ENCODE peak calls at places on chromosomes 6 and 20, in eight cellular contexts. One of them, this sample, is unnamed.

GRCh38 chr6:11188161-11188915 is 44.1 kb downstream of the NEDD9 start:
- DNase-seq in HL-60: no peak
- DNase-seq in AG09309: no peak
- DNase-seq in Panc1: no peak
- DNase-seq in thoracic aorta: no peak
- DNase-seq in A549: peak; percentile 74
- DNase-seq in fibroblast of the aortic adventitia: no peak
- DNase-seq in astrocyte of the spinal cord: peak; percentile 57
- DNase-seq in this sample: no peak

GRCh38 chr6:38305995-38306681 is 333.6 kb downstream of the BTBD9 start:
- DNase-seq in HL-60: no peak
- DNase-seq in AG09309: no peak
- DNase-seq in Panc1: no peak
- DNase-seq in thoracic aorta: no peak
- DNase-seq in A549: no peak
- DNase-seq in fibroblast of the aortic adventitia: no peak
- DNase-seq in astrocyte of the spinal cord: no peak
- DNase-seq in this sample: no peak

GRCh38 chr6:40894962-40895799 is 143.8 kb downstream of the UNC5CL start:
- DNase-seq in HL-60: peak; percentile 31
- DNase-seq in AG09309: peak; percentile 17
- DNase-seq in Panc1: no peak
- DNase-seq in thoracic aorta: no peak
- DNase-seq in A549: peak; percentile 50
- DNase-seq in fibroblast of the aortic adventitia: peak; percentile 44
- DNase-seq in astrocyte of the spinal cord: peak; percentile 39
- DNase-seq in this sample: no peak

GRCh38 chr20:17525650-17526049 is 5.5 kb downstream of the BFSP1 start:
- DNase-seq in HL-60: no peak
- DNase-seq in AG09309: no peak
- DNase-seq in Panc1: no peak
- DNase-seq in thoracic aorta: no peak
- DNase-seq in A549: peak; percentile 46
- DNase-seq in fibroblast of the aortic adventitia: no peak
- DNase-seq in astrocyte of the spinal cord: no peak
- DNase-seq in this sample: no peak

GRCh38 chr6:125099211-125100017 is 54.2 kb upstream of the TPD52L1 start:
- DNase-seq in HL-60: no peak
- DNase-seq in AG09309: no peak
- DNase-seq in Panc1: no peak
- DNase-seq in thoracic aorta: peak; percentile 18
- DNase-seq in A549: peak; percentile 71
- DNase-seq in fibroblast of the aortic adventitia: no peak
- DNase-seq in astrocyte of the spinal cord: peak; percentile 54
- DNase-seq in this sample: no peak

GRCh38 chr6:17584241-17584803 is 15.8 kb upstream of the FAM8A1 start:
- DNase-seq in HL-60: no peak
- DNase-seq in AG09309: peak; percentile 76
- DNase-seq in Panc1: peak; percentile 61
- DNase-seq in thoracic aorta: no peak
- DNase-seq in A549: peak; percentile 47
- DNase-seq in fibroblast of the aortic adventitia: peak; percentile 88
- DNase-seq in astrocyte of the spinal cord: peak; percentile 88
- DNase-seq in this sample: no peak

GRCh38 chr6:146990821-146991798 is 213.1 kb upstream of the STXBP5 start:
- DNase-seq in HL-60: no peak
- DNase-seq in AG09309: no peak
- DNase-seq in Panc1: peak; percentile 50
- DNase-seq in thoracic aorta: no peak
- DNase-seq in A549: peak; percentile 13
- DNase-seq in fibroblast of the aortic adventitia: peak; percentile 56
- DNase-seq in astrocyte of the spinal cord: peak; percentile 77
- DNase-seq in this sample: no peak

GRCh38 chr20:61731363-61732181 is 334.1 kb downstream of the TAF4 start:
- DNase-seq in HL-60: no peak
- DNase-seq in AG09309: peak; percentile 10
- DNase-seq in Panc1: no peak
- DNase-seq in thoracic aorta: no peak
- DNase-seq in A549: peak; percentile 31
- DNase-seq in fibroblast of the aortic adventitia: no peak
- DNase-seq in astrocyte of the spinal cord: peak; percentile 61
- DNase-seq in this sample: no peak

GRCh38 chr20:52103911-52104545 is 87.6 kb downstream of the ZFP64 start:
- DNase-seq in HL-60: peak; percentile 67
- DNase-seq in AG09309: no peak
- DNase-seq in Panc1: no peak
- DNase-seq in thoracic aorta: no peak
- DNase-seq in A549: no peak
- DNase-seq in fibroblast of the aortic adventitia: no peak
- DNase-seq in astrocyte of the spinal cord: peak; percentile 22
- DNase-seq in this sample: no peak

GRCh38 chr20:52102126-52102525 is 89.5 kb downstream of the ZFP64 start:
- DNase-seq in HL-60: no peak
- DNase-seq in AG09309: no peak
- DNase-seq in Panc1: no peak
- DNase-seq in thoracic aorta: no peak
- DNase-seq in A549: no peak
- DNase-seq in fibroblast of the aortic adventitia: no peak
- DNase-seq in astrocyte of the spinal cord: no peak
- DNase-seq in this sample: no peak

GRCh38 chr20:52102559-52102958 is 89.0 kb downstream of the ZFP64 start:
- DNase-seq in HL-60: no peak
- DNase-seq in AG09309: no peak
- DNase-seq in Panc1: no peak
- DNase-seq in thoracic aorta: no peak
- DNase-seq in A549: no peak
- DNase-seq in fibroblast of the aortic adventitia: no peak
- DNase-seq in astrocyte of the spinal cord: no peak
- DNase-seq in this sample: no peak

GRCh38 chr20:52104546-52105044 is 87.0 kb downstream of the ZFP64 start:
- DNase-seq in HL-60: no peak
- DNase-seq in AG09309: no peak
- DNase-seq in Panc1: no peak
- DNase-seq in thoracic aorta: no peak
- DNase-seq in A549: no peak
- DNase-seq in fibroblast of the aortic adventitia: no peak
- DNase-seq in astrocyte of the spinal cord: peak; percentile 17
- DNase-seq in this sample: no peak

DNA sequence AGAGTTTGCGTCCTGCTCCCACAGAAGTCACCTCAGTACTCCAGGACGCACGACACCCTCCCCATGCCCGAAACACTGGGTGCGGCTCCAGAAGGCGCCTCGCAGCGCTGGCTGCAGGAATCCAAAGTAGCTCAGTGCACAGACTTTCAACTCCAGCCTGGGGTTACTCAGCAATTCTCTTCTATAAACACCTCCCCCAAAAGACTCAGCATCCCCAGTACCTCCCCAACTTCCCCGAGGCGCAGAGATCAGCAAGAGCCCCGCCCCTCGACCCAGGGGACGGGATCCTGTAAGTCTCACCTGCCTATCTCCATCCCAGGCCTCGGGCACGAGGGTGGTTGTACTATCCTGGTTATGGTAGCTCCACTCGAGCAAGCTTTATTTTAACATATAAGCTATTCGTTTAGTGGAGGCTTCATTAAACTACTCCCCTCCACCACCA is 88.1 kb downstream of the ZFP64 start:
- DNase-seq in HL-60: peak; percentile 55
- DNase-seq in AG09309: no peak
- DNase-seq in Panc1: no peak
- DNase-seq in thoracic aorta: no peak
- DNase-seq in A549: no peak
- DNase-seq in fibroblast of the aortic adventitia: no peak
- DNase-seq in astrocyte of the spinal cord: peak; percentile 16
- DNase-seq in this sample: no peak
- H3K4me3 ChIP-seq in HL-60: no peak overlapping the region
- H3K4me3 ChIP-seq in AG09309: peak overlapping the region; percentile 76
- H3K4me3 ChIP-seq in Panc1: no peak overlapping the region
- H3K4me3 ChIP-seq in thoracic aorta: peak overlapping the region; percentile 69
- H3K4me3 ChIP-seq in A549: no peak overlapping the region
- H3K4me3 ChIP-seq in fibroblast of the aortic adventitia: peak overlapping the region; percentile 61
- H3K4me3 ChIP-seq in astrocyte of the spinal cord: peak overlapping the region; percentile 61
- H3K4me3 ChIP-seq in this sample: peak overlapping the region; percentile 69

GRCh38 chr6:31620586-31621319 is at the start of gene PRRC2A:
- DNase-seq in HL-60: peak; percentile 74
- DNase-seq in AG09309: no peak
- DNase-seq in Panc1: no peak
- DNase-seq in thoracic aorta: peak; percentile 40
- DNase-seq in A549: peak; percentile 76
- DNase-seq in fibroblast of the aortic adventitia: peak; percentile 53
- DNase-seq in astrocyte of the spinal cord: no peak
- DNase-seq in this sample: no peak

GRCh38 chr6:31621320-31621939 is 915 bp downstream of the PRRC2A start:
- DNase-seq in HL-60: no peak
- DNase-seq in AG09309: no peak
- DNase-seq in Panc1: no peak
- DNase-seq in thoracic aorta: no peak
- DNase-seq in A549: no peak
- DNase-seq in fibroblast of the aortic adventitia: no peak
- DNase-seq in astrocyte of the spinal cord: no peak
- DNase-seq in this sample: no peak

GRCh38 chr6:31619805-31620585 is 520 bp upstream of the PRRC2A start:
- DNase-seq in HL-60: peak; percentile 98
- DNase-seq in AG09309: peak; percentile 98
- DNase-seq in Panc1: peak; percentile 95
- DNase-seq in thoracic aorta: peak; percentile 95
- DNase-seq in A549: peak; percentile 92
- DNase-seq in fibroblast of the aortic adventitia: peak; percentile 99
- DNase-seq in astrocyte of the spinal cord: peak; percentile 100
- DNase-seq in this sample: peak; percentile 93

GRCh38 chr6:31622678-31623077 is 2.2 kb downstream of the PRRC2A start:
- DNase-seq in HL-60: no peak
- DNase-seq in AG09309: no peak
- DNase-seq in Panc1: no peak
- DNase-seq in thoracic aorta: no peak
- DNase-seq in A549: no peak
- DNase-seq in fibroblast of the aortic adventitia: no peak
- DNase-seq in astrocyte of the spinal cord: no peak
- DNase-seq in this sample: no peak

DNA sequence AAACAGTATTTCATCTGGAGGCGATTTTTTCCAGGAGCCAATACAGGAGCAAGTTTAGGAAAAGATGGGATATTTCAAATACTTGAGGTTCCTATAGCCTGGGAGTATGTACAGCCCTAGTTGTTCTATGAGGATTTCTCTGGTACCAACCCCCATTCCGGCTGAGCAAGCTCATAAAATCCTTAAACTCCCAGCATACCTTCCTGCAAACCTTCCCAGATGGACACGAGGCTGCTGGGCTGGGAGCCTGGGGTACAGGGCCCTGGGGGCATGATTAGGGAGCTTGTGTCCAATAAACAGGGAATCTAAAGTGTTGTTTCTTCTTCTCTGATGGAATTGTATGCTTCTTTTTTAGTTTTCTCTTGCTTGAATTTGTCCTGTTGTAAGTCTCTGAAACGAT is 1.5 kb downstream of the PRRC2A start:
- DNase-seq in HL-60: no peak
- DNase-seq in AG09309: no peak
- DNase-seq in Panc1: no peak
- DNase-seq in thoracic aorta: no peak
- DNase-seq in A549: no peak
- DNase-seq in fibroblast of the aortic adventitia: peak; percentile 22
- DNase-seq in astrocyte of the spinal cord: no peak
- DNase-seq in this sample: no peak
- H3K4me3 ChIP-seq in HL-60: peak overlapping the region; percentile 83
- H3K4me3 ChIP-seq in AG09309: peak overlapping the region; percentile 74
- H3K4me3 ChIP-seq in Panc1: peak overlapping the region; percentile 83
- H3K4me3 ChIP-seq in thoracic aorta: peak overlapping the region; percentile 96
- H3K4me3 ChIP-seq in A549: peak overlapping the region; percentile 81
- H3K4me3 ChIP-seq in fibroblast of the aortic adventitia: peak overlapping the region; percentile 93
- H3K4me3 ChIP-seq in astrocyte of the spinal cord: peak overlapping the region; percentile 61
- H3K4me3 ChIP-seq in this sample: peak overlapping the region; percentile 100

GRCh38 chr20:4633379-4633778 is 88.3 kb upstream of the PRND start:
- DNase-seq in HL-60: no peak
- DNase-seq in AG09309: no peak
- DNase-seq in Panc1: no peak
- DNase-seq in thoracic aorta: no peak
- DNase-seq in A549: no peak
- DNase-seq in fibroblast of the aortic adventitia: no peak
- DNase-seq in astrocyte of the spinal cord: no peak
- DNase-seq in this sample: no peak
- H3K4me3 ChIP-seq in HL-60: no peak overlapping the region
- H3K4me3 ChIP-seq in AG09309: no peak overlapping the region
- H3K4me3 ChIP-seq in Panc1: no peak overlapping the region
- H3K4me3 ChIP-seq in thoracic aorta: no peak overlapping the region
- H3K4me3 ChIP-seq in A549: no peak overlapping the region
- H3K4me3 ChIP-seq in fibroblast of the aortic adventitia: no peak overlapping the region
- H3K4me3 ChIP-seq in astrocyte of the spinal cord: no peak overlapping the region
- H3K4me3 ChIP-seq in this sample: no peak overlapping the region

GRCh38 chr20:23047001-23047737 is 2.3 kb downstream of the THBD start:
- DNase-seq in HL-60: no peak
- DNase-seq in AG09309: no peak
- DNase-seq in Panc1: no peak
- DNase-seq in thoracic aorta: no peak
- DNase-seq in A549: no peak
- DNase-seq in fibroblast of the aortic adventitia: no peak
- DNase-seq in astrocyte of the spinal cord: no peak
- DNase-seq in this sample: no peak

GRCh38 chr20:23049933-23050838 is 714 bp upstream of the THBD start:
- DNase-seq in HL-60: no peak
- DNase-seq in AG09309: no peak
- DNase-seq in Panc1: no peak
- DNase-seq in thoracic aorta: no peak
- DNase-seq in A549: peak; percentile 72
- DNase-seq in fibroblast of the aortic adventitia: no peak
- DNase-seq in astrocyte of the spinal cord: peak; percentile 24
- DNase-seq in this sample: no peak

GRCh38 chr20:23050847-23051627 is 1.6 kb upstream of the THBD start:
- DNase-seq in HL-60: no peak
- DNase-seq in AG09309: no peak
- DNase-seq in Panc1: no peak
- DNase-seq in thoracic aorta: peak; percentile 78
- DNase-seq in A549: no peak
- DNase-seq in fibroblast of the aortic adventitia: peak; percentile 89
- DNase-seq in astrocyte of the spinal cord: peak; percentile 88
- DNase-seq in this sample: peak; percentile 56

GRCh38 chr20:23048283-23049200 is 930 bp downstream of the THBD start:
- DNase-seq in HL-60: peak; percentile 76
- DNase-seq in AG09309: no peak
- DNase-seq in Panc1: no peak
- DNase-seq in thoracic aorta: no peak
- DNase-seq in A549: peak; percentile 76
- DNase-seq in fibroblast of the aortic adventitia: peak; percentile 51
- DNase-seq in astrocyte of the spinal cord: no peak
- DNase-seq in this sample: no peak

DNA sequence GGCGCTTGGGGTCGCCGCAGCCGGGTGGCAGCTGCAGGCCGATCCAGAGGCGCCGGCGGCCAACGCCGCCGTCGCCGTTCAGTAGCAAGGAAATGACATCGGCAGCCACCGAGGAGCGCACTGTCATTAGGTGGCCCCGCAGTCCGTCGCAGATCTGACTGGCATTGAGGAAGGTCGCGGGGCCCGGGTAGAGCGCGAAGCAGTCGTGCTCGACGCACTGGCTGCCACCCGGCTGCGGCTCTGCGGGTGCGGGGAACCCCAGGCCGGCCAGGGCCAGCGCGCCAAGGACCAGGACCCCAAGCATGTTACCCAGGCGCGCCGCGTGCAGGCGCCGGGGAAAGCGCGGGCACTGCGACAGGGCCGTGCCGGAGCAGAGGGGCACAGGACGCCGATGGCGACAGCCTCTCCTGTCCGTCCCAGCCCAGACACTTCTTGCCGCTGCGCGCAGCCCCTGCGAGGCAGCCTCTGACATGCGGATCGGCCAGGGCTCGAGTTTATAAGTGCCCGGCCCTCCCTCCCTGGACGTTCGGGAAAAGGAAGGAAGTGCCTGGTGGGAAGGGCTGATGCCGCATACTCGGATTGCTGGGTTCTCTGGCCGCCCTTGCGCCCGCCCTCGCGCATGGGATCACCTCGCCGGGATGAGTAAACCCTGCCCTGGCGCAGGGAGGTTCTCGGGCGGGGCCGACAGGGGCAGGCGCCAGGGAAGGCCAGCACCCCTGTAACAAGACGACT is at the start of gene THBD:
- DNase-seq in HL-60: no peak
- DNase-seq in AG09309: no peak
- DNase-seq in Panc1: no peak
- DNase-seq in thoracic aorta: peak; percentile 65
- DNase-seq in A549: peak; percentile 89
- DNase-seq in fibroblast of the aortic adventitia: peak; percentile 78
- DNase-seq in astrocyte of the spinal cord: peak; percentile 64
- DNase-seq in this sample: no peak
- H3K4me3 ChIP-seq in HL-60: peak within 1 kb of the TSS; percentile 31
- H3K4me3 ChIP-seq in AG09309: peak within 1 kb of the TSS; percentile 47
- H3K4me3 ChIP-seq in Panc1: peak within 1 kb of the TSS; percentile 28
- H3K4me3 ChIP-seq in thoracic aorta: peak within 1 kb of the TSS; percentile 85
- H3K4me3 ChIP-seq in A549: peak within 1 kb of the TSS; percentile 72
- H3K4me3 ChIP-seq in fibroblast of the aortic adventitia: peak within 1 kb of the TSS; percentile 69
- H3K4me3 ChIP-seq in astrocyte of the spinal cord: peak within 1 kb of the TSS; percentile 44
- H3K4me3 ChIP-seq in this sample: peak within 1 kb of the TSS; percentile 42